ENCODE peak calls at places on chromosome 3, in four cellular contexts. T, N, Z and Q are unnamed samples.

GRCh38 chr3:110165753-110166152 is 828.4 kb upstream of the DPPA4 start:
- DNase-seq in T (no peak), N (no peak), Z (no peak), Q (no peak)

GRCh38 chr3:144028798-144029411 is 57.3 kb downstream of the DIPK2A start:
- DNase-seq in T (peak), N (no peak), Z (no peak), Q (no peak)

GRCh38 chr3:111301238-111301798 is 229.7 kb downstream of the NECTIN3 start:
- DNase-seq in T (no peak), N (no peak), Z (no peak), Q (no peak)

GRCh38 chr3:157754415-157754814 is 251.2 kb upstream of the VEPH1 start:
- DNase-seq in T (no peak), N (no peak), Z (no peak), Q (no peak)

GRCh38 chr3:16606398-16606797 is 1.2 kb upstream of the DAZL start:
- DNase-seq in T (no peak), N (no peak), Z (no peak), Q (no peak)

GRCh38 chr3:29137601-29138000 is 143.3 kb upstream of the RBMS3 start:
- DNase-seq in T (no peak), N (no peak), Z (no peak), Q (no peak)

GRCh38 chr3:197354195-197355059 is 56.0 kb upstream of the DLG1 start:
- DNase-seq in T (peak), N (no peak), Z (peak), Q (no peak)

GRCh38 chr3:108301695-108302404 is 5.5 kb downstream of the HHLA2 start:
- DNase-seq in T (no peak), N (no peak), Z (no peak), Q (no peak)

GRCh38 chr3:178517665-178518366 is 18.4 kb upstream of the KCNMB2 start:
- DNase-seq in T (no peak), N (no peak), Z (no peak), Q (no peak)

GRCh38 chr3:116264546-116265174 is 180.6 kb downstream of the LSAMP start:
- DNase-seq in T (no peak), N (no peak), Z (no peak), Q (no peak)

GRCh38 chr3:86948840-86949239 is 42.1 kb downstream of the VGLL3 start:
- DNase-seq in T (no peak), N (no peak), Z (no peak), Q (no peak)

GRCh38 chr3:14210281-14210670 is 31.7 kb downstream of the LSM3 start:
- DNase-seq in T (no peak), N (no peak), Z (no peak), Q (no peak)

GRCh38 chr3:61438253-61439115 is 122.9 kb upstream of the PTPRG start:
- DNase-seq in T (no peak), N (no peak), Z (no peak), Q (no peak)

GRCh38 chr3:64575211-64575844 is 112.5 kb downstream of the ADAMTS9 start:
- DNase-seq in T (peak), N (no peak), Z (no peak), Q (no peak)

GRCh38 chr3:74463515-74463914 is 150.9 kb downstream of the CNTN3 start:
- DNase-seq in T (no peak), N (no peak), Z (no peak), Q (no peak)

GRCh38 chr3:52374173-52374572 is 58.1 kb downstream of the DNAH1 start:
- DNase-seq in T (peak), N (no peak), Z (no peak), Q (no peak)

GRCh38 chr3:51830986-51831385 is 30.4 kb upstream of the IQCF2 start:
- DNase-seq in T (no peak), N (no peak), Z (no peak), Q (no peak)

GRCh38 chr3:171459942-171460225 is 321 bp downstream of the TNIK start:
- DNase-seq in T (no peak), N (no peak), Z (no peak), Q (no peak)

GRCh38 chr3:292038-292437 is 95.5 kb downstream of the CHL1 start:
- DNase-seq in T (no peak), N (no peak), Z (no peak), Q (no peak)

GRCh38 chr3:100210777-100211145 is 50.0 kb upstream of the TBC1D23 start:
- DNase-seq in T (no peak), N (no peak), Z (no peak), Q (no peak)

GRCh38 chr3:124634210-124635168 is 95.8 kb upstream of the UMPS start:
- DNase-seq in T (no peak), N (no peak), Z (no peak), Q (no peak)

GRCh38 chr3:150922611-150923010 is 17.4 kb upstream of the MINDY4B start:
- DNase-seq in T (no peak), N (no peak), Z (no peak), Q (no peak)

GRCh38 chr3:10600159-10601125 is 95.1 kb upstream of the ATP2B2 start:
- DNase-seq in T (no peak), N (no peak), Z (no peak), Q (no peak)

GRCh38 chr3:185746470-185746869 is 78.4 kb downstream of the IGF2BP2 start:
- DNase-seq in T (no peak), N (no peak), Z (no peak), Q (no peak)

GRCh38 chr3:113111308-113111707 is 100.0 kb upstream of the BOC start:
- DNase-seq in T (no peak), N (no peak), Z (no peak), Q (no peak)

GRCh38 chr3:61575893-61576292 is 14.5 kb downstream of the PTPRG start:
- DNase-seq in T (no peak), N (no peak), Z (no peak), Q (no peak)

GRCh38 chr3:196726788-196727675 is 12.6 kb upstream of the PAK2 start:
- DNase-seq in T (no peak), N (no peak), Z (no peak), Q (no peak)

GRCh38 chr3:16759227-16759903 is 125.4 kb upstream of the PLCL2 start:
- DNase-seq in T (no peak), N (no peak), Z (no peak), Q (no peak)

GRCh38 chr3:49879721-49880120 is 10.0 kb upstream of the CAMKV start:
- DNase-seq in T (no peak), N (no peak), Z (no peak), Q (no peak)

GRCh38 chr3:134381836-134382442 is 7.7 kb upstream of the AMOTL2 start:
- DNase-seq in T (no peak), N (peak), Z (no peak), Q (peak)

GRCh38 chr3:42803800-42804112 is 534 bp downstream of the HIGD1A start:
- DNase-seq in T (peak), N (peak), Z (peak), Q (no peak)

GRCh38 chr3:134029734-134030381 is at the start of gene SLCO2A1:
- DNase-seq in T (no peak), N (peak), Z (peak), Q (no peak)

GRCh38 chr3:24396338-24396737 is 98.3 kb downstream of the THRB start:
- DNase-seq in T (no peak), N (no peak), Z (no peak), Q (no peak)

GRCh38 chr3:197006860-197007259 is 22.8 kb downstream of the MELTF start:
- DNase-seq in T (no peak), N (no peak), Z (no peak), Q (no peak)

GRCh38 chr3:25113891-25114290 is 314.2 kb upstream of the RARB start:
- DNase-seq in T (no peak), N (no peak), Z (no peak), Q (no peak)

GRCh38 chr3:130517541-130517940 is 564 bp downstream of the COL6A6 start:
- DNase-seq in T (no peak), N (no peak), Z (no peak), Q (no peak)

GRCh38 chr3:82100378-82100777 is 338.9 kb upstream of the GBE1 start:
- DNase-seq in T (no peak), N (no peak), Z (no peak), Q (peak)

GRCh38 chr3:23435318-23435717 is 232.2 kb downstream of the UBE2E2 start:
- DNase-seq in T (peak), N (no peak), Z (no peak), Q (no peak)

GRCh38 chr3:53719796-53720195 is 126.4 kb downstream of the CHDH start:
- DNase-seq in T (no peak), N (no peak), Z (no peak), Q (no peak)

GRCh38 chr3:187714404-187714979 is 12.1 kb upstream of the RTP2 start:
- DNase-seq in T (peak), N (no peak), Z (peak), Q (no peak)

GRCh38 chr3:187717572-187717971 is 15.2 kb upstream of the RTP2 start:
- DNase-seq in T (no peak), N (no peak), Z (no peak), Q (no peak)

GRCh38 chr3:187708696-187709095 is 6.3 kb upstream of the RTP2 start:
- DNase-seq in T (no peak), N (no peak), Z (no peak), Q (no peak)

GRCh38 chr3:187709155-187709554 is 6.8 kb upstream of the RTP2 start:
- DNase-seq in T (peak), N (no peak), Z (no peak), Q (no peak)

DNA sequence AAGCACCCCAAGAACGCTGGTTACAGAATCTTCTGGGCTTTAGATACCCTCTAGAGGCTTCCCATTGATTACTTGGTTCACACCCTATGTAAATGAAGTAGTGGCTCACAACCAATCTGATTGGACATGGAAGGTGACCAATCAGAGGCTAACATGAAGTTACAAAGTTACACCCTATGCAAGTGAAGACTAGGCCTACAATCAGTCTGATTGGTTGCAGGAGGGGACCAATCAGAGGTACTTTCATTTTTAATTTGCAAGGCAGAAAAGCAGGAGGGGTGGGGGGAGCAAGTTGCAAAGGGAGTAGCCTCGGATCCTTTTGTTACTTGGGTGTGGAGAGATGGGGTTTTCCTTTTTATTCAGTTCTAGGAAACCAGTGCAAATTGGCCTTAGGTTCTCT is 11.1 kb upstream of the RTP2 start:
- DNase-seq in T (no peak), N (no peak), Z (no peak), Q (no peak)
- H3K4me3 ChIP-seq in T (no peak), N (no peak), Z (no peak), Q (no peak)

DNA sequence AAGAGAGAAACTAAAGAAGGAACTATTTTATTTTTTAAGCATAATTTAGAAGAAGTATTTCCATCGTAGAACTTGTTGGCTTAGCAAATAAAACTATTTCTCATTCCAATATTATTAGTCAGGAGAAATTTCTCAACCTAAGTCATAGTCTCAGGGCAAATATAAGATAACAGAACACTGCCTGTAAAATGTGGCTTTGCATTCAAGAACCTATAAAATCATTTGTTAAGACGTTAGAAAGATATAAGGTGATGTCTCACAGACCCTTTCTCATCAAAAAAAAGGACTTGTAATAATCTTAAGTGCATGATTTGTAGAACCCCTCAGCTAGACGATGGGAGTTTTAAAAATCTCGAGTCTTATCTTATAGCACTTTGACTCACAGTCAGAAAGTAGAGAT is 314.6 kb upstream of the CFAP20DC start:
- DNase-seq in T (no peak), N (no peak), Z (no peak), Q (no peak)
- H3K4me3 ChIP-seq in T (no peak), N (no peak), Z (no peak), Q (no peak)

DNA sequence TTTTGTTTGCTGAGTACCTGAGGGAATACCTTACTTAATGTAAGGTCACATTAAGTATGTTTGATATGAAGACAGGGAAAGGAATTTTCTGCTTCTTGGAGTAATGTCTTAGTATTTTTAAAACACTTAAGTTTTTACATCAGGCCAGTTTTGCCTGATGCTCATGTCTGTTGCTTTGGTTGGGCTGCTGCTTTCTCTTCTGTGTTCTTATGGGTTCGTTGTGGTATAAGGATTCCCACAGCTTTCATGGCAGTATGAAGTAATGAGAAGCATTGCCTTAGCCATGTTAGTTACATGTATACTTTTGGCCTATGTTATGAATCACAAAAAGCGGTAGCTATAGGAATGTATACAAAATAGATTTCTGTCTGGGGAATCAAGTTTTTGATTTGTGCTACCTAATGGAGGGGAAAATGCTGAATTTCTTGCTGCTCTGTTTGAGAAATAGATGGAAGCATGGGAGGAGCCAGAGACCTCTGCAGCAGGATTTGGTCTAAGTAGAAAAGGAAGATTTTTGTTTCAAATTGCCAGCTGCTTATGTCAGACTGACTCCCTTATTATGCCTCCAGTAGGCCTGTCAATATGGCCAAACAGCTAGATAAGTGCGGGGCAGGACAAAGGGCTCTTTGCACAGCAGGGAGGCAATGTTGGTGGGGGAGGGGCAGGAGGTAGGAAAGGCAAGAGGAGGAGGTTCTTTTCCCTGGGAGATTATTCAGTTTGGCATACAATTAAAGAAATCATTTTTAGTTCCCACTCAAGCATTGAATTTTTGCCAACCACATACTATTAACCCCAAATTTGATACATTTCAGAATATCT is 5.2 kb downstream of the SETD5 start:
- DNase-seq in T (no peak), N (no peak), Z (peak), Q (no peak)
- H3K4me3 ChIP-seq in T (peak), N (no peak), Z (no peak), Q (no peak)

GRCh38 chr3:13095408-13095861 is 22.2 kb upstream of the IQSEC1 start:
- DNase-seq in T (no peak), N (no peak), Z (no peak), Q (no peak)
- H3K4me3 ChIP-seq in T (no peak), N (no peak), Z (no peak), Q (no peak)

DNA sequence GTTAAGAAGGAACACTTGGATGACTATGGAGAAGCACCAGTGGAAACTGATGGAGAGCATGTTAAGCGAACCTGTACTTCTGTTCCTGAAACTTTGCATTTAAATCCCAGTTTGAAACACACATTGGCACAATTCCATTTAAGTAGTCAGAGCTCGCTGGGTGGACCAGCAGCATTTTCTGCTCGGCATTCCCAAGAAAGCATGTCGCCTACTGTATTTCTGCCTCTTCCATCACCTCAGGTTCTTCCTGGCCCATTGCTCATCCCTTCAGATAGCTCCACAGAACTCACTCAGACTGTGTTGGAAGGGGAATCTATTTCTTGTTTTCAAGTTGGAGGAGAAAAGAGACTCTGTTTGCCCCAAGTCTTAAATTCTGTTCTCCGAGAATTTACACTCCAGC is 3.0 kb downstream of the SKIL start:
- DNase-seq in T (no peak), N (no peak), Z (no peak), Q (no peak)
- H3K4me3 ChIP-seq in T (peak), N (peak), Z (peak), Q (no peak)